ENCODE peak calls at places on chromosomes 5 and 9, in six cellular contexts. J is IMR-90, M is mesendoderm, B is mesenchymal stem cell, W is H9, S is H1. Y is an unnamed sample.

GRCh38 chr9:133906218-133906617 is 85.9 kb downstream of the VAV2 start:
- DNase-seq in J (no peak), M (no peak), B (no peak), W (no peak), S (no peak), Y (no peak)

GRCh38 chr9:135070198-135070951 is 17.1 kb upstream of the OLFM1 start:
- DNase-seq in J (no peak), M (peak), B (no peak), W (peak), S (no peak), Y (no peak)

GRCh38 chr5:135405082-135405481 is 6.1 kb upstream of the MACROH2A1 start:
- DNase-seq in J (no peak), M (no peak), B (no peak), W (no peak), S (no peak), Y (no peak)

GRCh38 chr5:12570688-12571087 is 666.4 kb upstream of the CTNND2 start:
- DNase-seq in J (no peak), M (no peak), B (no peak), W (no peak), S (no peak), Y (no peak)

GRCh38 chr9:112059980-112060348 is 115.1 kb downstream of the SUSD1 start:
- DNase-seq in J (no peak), M (no peak), B (no peak), W (no peak), S (no peak), Y (no peak)

GRCh38 chr5:99169309-99169708 is 240.5 kb upstream of the CHD1 start:
- DNase-seq in J (no peak), M (peak), B (peak), W (no peak), S (no peak), Y (peak)

GRCh38 chr5:1649554-1649953 is 125.8 kb upstream of the LPCAT1 start:
- DNase-seq in J (no peak), M (no peak), B (no peak), W (no peak), S (no peak), Y (no peak)

GRCh38 chr9:116157436-116158138 is 4.0 kb downstream of the PAPPA start:
- DNase-seq in J (peak), M (peak), B (peak), W (no peak), S (no peak), Y (peak)

GRCh38 chr9:4293293-4293931 is 6.5 kb downstream of the GLIS3 start:
- DNase-seq in J (peak), M (peak), B (peak), W (no peak), S (no peak), Y (no peak)

GRCh38 chr5:67998709-67999251 is 216.8 kb upstream of the PIK3R1 start:
- DNase-seq in J (peak), M (peak), B (peak), W (peak), S (no peak), Y (no peak)

GRCh38 chr9:79896390-79896789 is 324.6 kb downstream of the TLE4 start:
- DNase-seq in J (peak), M (no peak), B (peak), W (no peak), S (no peak), Y (no peak)

GRCh38 chr5:525164-525761 is 1.0 kb upstream of the SLC9A3 start:
- DNase-seq in J (no peak), M (no peak), B (no peak), W (no peak), S (no peak), Y (no peak)

GRCh38 chr5:140227046-140227445 is 52.1 kb downstream of the CYSTM1 start:
- DNase-seq in J (no peak), M (no peak), B (no peak), W (no peak), S (no peak), Y (no peak)

GRCh38 chr9:13967493-13967892 is 346.4 kb downstream of the NFIB start:
- DNase-seq in J (no peak), M (no peak), B (no peak), W (no peak), S (no peak), Y (no peak)

GRCh38 chr5:24381861-24382460 is 262.8 kb downstream of the CDH10 start:
- DNase-seq in J (no peak), M (peak), B (peak), W (no peak), S (no peak), Y (no peak)

GRCh38 chr9:94056442-94056974 is 27.8 kb upstream of the PTPDC1 start:
- DNase-seq in J (peak), M (no peak), B (peak), W (no peak), S (no peak), Y (no peak)

GRCh38 chr9:19387317-19387716 is 7.3 kb upstream of the RPS6 start:
- DNase-seq in J (no peak), M (no peak), B (no peak), W (no peak), S (no peak), Y (no peak)

GRCh38 chr5:159951387-159951786 is 35.1 kb downstream of the ADRA1B start:
- DNase-seq in J (peak), M (peak), B (peak), W (peak), S (no peak), Y (no peak)

GRCh38 chr9:129422032-129422842 is 198.7 kb downstream of the C9orf50 start:
- DNase-seq in J (no peak), M (no peak), B (no peak), W (no peak), S (no peak), Y (no peak)

GRCh38 chr5:40483316-40483715 is 196.4 kb upstream of the PTGER4 start:
- DNase-seq in J (no peak), M (no peak), B (no peak), W (no peak), S (no peak), Y (no peak)

GRCh38 chr9:127267793-127268507 is 3.4 kb downstream of the GARNL3 start:
- DNase-seq in J (no peak), M (no peak), B (no peak), W (no peak), S (no peak), Y (no peak)

GRCh38 chr5:33843579-33843978 is 48.2 kb downstream of the ADAMTS12 start:
- DNase-seq in J (peak), M (no peak), B (peak), W (no peak), S (no peak), Y (no peak)

GRCh38 chr5:30194595-30194994 is 998.9 kb upstream of the CDH6 start:
- DNase-seq in J (no peak), M (no peak), B (no peak), W (no peak), S (no peak), Y (no peak)

GRCh38 chr9:121701736-121702261 is 50.4 kb downstream of the DAB2IP start:
- DNase-seq in J (no peak), M (no peak), B (no peak), W (no peak), S (no peak), Y (no peak)

GRCh38 chr5:176866913-176867312 is 32.2 kb downstream of the HK3 start:
- DNase-seq in J (no peak), M (peak), B (no peak), W (no peak), S (no peak), Y (peak)

GRCh38 chr5:178839319-178839704 is 20.4 kb upstream of the ZNF354B start:
- DNase-seq in J (no peak), M (peak), B (no peak), W (peak), S (peak), Y (no peak)

GRCh38 chr9:114621975-114622609 is 11.0 kb downstream of the TMEM268 start:
- DNase-seq in J (peak), M (no peak), B (peak), W (no peak), S (no peak), Y (no peak)

GRCh38 chr9:112820886-112821285 is 69.8 kb downstream of the SLC46A2 start:
- DNase-seq in J (peak), M (no peak), B (no peak), W (no peak), S (no peak), Y (no peak)

GRCh38 chr9:32351845-32352244 is 32.6 kb upstream of the ACO1 start:
- DNase-seq in J (peak), M (peak), B (peak), W (peak), S (peak), Y (no peak)

GRCh38 chr9:26637101-26637500 is 255.5 kb downstream of the CAAP1 start:
- DNase-seq in J (no peak), M (peak), B (no peak), W (peak), S (peak), Y (no peak)

DNA sequence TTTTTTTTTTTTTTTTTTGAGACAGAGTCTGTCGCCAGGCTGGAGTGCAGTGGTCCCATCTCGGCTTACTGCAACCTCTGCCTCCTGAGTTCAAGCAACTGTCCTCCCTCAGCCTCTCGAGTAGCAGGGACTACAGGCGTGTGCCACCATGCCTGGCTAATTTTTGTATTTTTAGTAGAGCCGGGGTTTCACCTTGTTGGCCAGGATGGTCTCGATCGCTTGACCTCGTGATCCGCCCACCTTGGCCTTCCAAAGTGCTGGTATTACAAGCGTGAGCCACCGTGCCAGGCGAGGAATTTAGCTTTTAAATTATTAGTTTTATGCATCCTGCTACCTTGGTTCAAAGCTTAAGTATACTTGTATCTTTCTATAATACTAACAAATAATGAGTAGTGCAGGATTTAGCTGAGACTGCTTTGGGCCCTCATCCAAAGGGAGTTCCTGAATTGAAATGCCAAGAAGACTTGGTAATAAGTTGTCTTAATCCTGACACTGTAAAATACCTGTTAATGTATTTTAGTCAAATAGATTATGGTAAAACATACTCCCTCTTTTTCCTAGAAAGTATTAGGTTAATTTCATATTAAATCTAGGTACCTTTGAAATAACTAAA is 5.0 kb downstream of the CDC42SE2 start:
- DNase-seq in J (peak), M (no peak), B (no peak), W (no peak), S (no peak), Y (no peak)
- H3K4ac ChIP-seq in J (no peak), M (no peak), B (no peak), W (no peak), S (no peak), Y (no peak)

DNA sequence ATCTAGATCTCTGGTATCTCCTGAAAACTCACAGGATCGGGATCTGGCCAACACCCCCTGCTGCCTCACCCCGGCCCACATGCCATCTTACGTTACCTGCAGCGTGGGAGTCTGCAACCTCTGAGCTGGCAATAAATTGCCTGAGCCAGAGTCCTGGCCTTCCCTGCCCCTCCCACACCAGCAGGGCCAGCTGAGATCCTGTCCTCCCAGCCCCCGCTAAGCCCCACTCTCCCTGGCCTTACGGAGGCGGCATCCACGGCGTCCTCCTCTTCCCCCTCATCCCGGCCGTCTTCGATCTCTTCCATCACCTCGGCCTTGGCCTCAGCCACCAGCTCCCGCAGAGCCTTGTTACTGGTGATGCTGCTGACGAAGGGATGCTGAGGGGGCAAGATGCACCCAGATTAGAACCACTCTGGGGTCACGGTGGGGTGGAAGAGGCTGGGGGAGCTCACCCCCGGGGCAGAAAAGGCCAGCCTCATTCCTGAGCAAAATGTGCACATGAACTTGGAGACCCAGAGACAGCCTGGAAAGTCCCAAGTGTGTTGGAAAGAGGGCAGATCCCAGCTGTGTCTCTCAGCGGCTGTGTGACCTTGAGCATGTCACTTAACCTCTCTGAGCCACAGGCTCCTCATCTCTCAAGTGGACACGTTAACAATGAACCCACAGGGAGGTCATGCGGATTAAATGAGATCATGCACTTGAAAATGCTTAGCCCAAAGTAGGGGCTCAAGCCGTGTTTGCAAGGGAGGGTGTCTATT is 89.9 kb upstream of the FBXW11 start:
- DNase-seq in J (no peak), M (no peak), B (peak), W (no peak), S (no peak), Y (no peak)
- H3K4ac ChIP-seq in J (peak), M (no peak), B (no peak), W (no peak), S (no peak), Y (no peak)

GRCh38 chr5:43066799-43067741 is 27.0 kb upstream of the ANXA2R start:
- DNase-seq in J (peak), M (peak), B (peak), W (peak), S (no peak), Y (peak)
- H3K4ac ChIP-seq in J (peak), M (peak), B (peak), W (no peak), S (peak), Y (no peak)

GRCh38 chr5:157366741-157367684 is 93.0 kb upstream of the NIPAL4 start:
- DNase-seq in J (peak), M (peak), B (peak), W (peak), S (no peak), Y (no peak)
- H3K4ac ChIP-seq in J (peak), M (peak), B (no peak), W (no peak), S (no peak), Y (no peak)

DNA sequence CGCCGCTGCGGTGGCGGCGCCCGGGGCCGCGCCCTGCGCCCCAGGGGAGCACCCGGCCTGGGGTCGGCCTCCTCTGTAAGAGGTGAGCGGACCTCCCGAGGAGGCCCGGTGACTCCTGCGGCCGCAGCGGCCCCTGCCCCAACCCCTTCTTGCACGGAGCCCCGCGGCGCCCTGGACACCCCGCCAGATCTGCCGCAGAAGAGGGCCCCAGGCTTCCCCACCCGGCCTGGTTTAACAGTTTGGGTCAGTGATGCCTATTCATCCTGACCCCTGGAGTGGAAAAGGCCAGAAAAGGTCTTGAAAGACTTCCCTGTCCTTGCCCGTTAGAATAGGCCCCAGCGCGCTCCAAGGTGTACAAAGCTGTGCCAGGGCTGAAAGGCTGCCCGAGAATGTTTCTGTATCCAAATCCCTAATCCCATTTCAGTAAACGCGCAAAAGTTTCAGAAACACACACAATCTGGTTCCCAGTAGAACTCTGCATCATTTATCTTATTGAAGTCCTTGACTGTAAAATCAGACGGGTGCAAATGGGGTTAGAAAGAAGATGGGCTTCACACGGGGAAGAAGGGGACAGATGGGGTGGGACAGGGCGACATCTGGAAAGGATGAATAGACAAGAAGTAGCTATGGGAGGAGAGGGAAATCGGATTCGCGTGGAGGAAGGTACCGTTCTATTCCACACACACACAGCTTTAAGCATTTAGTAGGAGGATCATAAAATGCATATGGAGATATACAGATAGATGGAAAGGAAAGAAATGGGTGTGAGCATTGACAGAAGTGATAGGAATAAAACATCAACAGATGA is 1.1 kb upstream of the SSBP2 start:
- DNase-seq in J (no peak), M (peak), B (no peak), W (peak), S (no peak), Y (peak)
- H3K4ac ChIP-seq in J (peak), M (peak), B (peak), W (no peak), S (no peak), Y (peak)